ENCODE peak calls at places on chromosome 22, in four cellular contexts. One of them, this sample, is unnamed.

GRCh38 chr22:47307326-47307725 is 544.9 kb downstream of the TBC1D22A start:
- DNase-seq in neuronal stem cell: no peak
- DNase-seq in SK-N-SH: no peak
- DNase-seq in GM23248: peak; percentile 64
- DNase-seq in this sample: peak; percentile 68

GRCh38 chr22:38751422-38752346 is 4.1 kb downstream of the SUN2 start:
- DNase-seq in neuronal stem cell: no peak
- DNase-seq in GM23248: no peak
- DNase-seq in SK-N-SH: no peak
- DNase-seq in this sample: no peak

GRCh38 chr22:49772692-49773091 is 55.0 kb downstream of the BRD1 start:
- DNase-seq in GM23248: no peak
- DNase-seq in SK-N-SH: no peak
- DNase-seq in neuronal stem cell: no peak
- DNase-seq in this sample: no peak

GRCh38 chr22:46054091-46054877 is 77.3 kb upstream of the WNT7B start:
- DNase-seq in neuronal stem cell: no peak
- DNase-seq in GM23248: peak; percentile 89
- DNase-seq in SK-N-SH: peak; percentile 88
- DNase-seq in this sample: peak; percentile 85

GRCh38 chr22:46573781-46574437 is 36.5 kb upstream of the CELSR1 start:
- DNase-seq in neuronal stem cell: no peak
- DNase-seq in SK-N-SH: no peak
- DNase-seq in GM23248: no peak
- DNase-seq in this sample: no peak

GRCh38 chr22:32802291-32802826 is 854 bp downstream of the TIMP3 start:
- DNase-seq in SK-N-SH: no peak
- DNase-seq in neuronal stem cell: no peak
- DNase-seq in GM23248: peak; percentile 59
- DNase-seq in this sample: peak; percentile 16

GRCh38 chr22:49040111-49040510 is 787.6 kb downstream of the BRD1 start:
- DNase-seq in SK-N-SH: no peak
- DNase-seq in neuronal stem cell: no peak
- DNase-seq in GM23248: no peak
- DNase-seq in this sample: no peak

GRCh38 chr22:25405854-25406509 is 158.5 kb upstream of the GRK3 start:
- DNase-seq in GM23248: no peak
- DNase-seq in neuronal stem cell: no peak
- DNase-seq in SK-N-SH: no peak
- DNase-seq in this sample: no peak

GRCh38 chr22:38700271-38700788 is 413 bp downstream of the JOSD1 start:
- DNase-seq in GM23248: peak; percentile 82
- DNase-seq in SK-N-SH: peak; percentile 82
- DNase-seq in neuronal stem cell: no peak
- DNase-seq in this sample: peak; percentile 56

GRCh38 chr22:30968015-30968923 is at the start of gene MORC2:
- DNase-seq in GM23248: no peak
- DNase-seq in neuronal stem cell: peak; percentile 20
- DNase-seq in SK-N-SH: no peak
- DNase-seq in this sample: peak; percentile 55

GRCh38 chr22:31250740-31251330 is 38.7 kb downstream of the LIMK2 start:
- DNase-seq in SK-N-SH: no peak
- DNase-seq in neuronal stem cell: no peak
- DNase-seq in GM23248: peak; percentile 34
- DNase-seq in this sample: peak; percentile 19

GRCh38 chr22:43399338-43399979 is 12.4 kb upstream of the MPPED1 start:
- DNase-seq in SK-N-SH: peak; percentile 34
- DNase-seq in neuronal stem cell: no peak
- DNase-seq in GM23248: no peak
- DNase-seq in this sample: no peak

GRCh38 chr22:49995059-49995412 is 17.5 kb downstream of the IL17REL start:
- DNase-seq in GM23248: no peak
- DNase-seq in SK-N-SH: peak; percentile 13
- DNase-seq in neuronal stem cell: no peak
- DNase-seq in this sample: no peak

DNA sequence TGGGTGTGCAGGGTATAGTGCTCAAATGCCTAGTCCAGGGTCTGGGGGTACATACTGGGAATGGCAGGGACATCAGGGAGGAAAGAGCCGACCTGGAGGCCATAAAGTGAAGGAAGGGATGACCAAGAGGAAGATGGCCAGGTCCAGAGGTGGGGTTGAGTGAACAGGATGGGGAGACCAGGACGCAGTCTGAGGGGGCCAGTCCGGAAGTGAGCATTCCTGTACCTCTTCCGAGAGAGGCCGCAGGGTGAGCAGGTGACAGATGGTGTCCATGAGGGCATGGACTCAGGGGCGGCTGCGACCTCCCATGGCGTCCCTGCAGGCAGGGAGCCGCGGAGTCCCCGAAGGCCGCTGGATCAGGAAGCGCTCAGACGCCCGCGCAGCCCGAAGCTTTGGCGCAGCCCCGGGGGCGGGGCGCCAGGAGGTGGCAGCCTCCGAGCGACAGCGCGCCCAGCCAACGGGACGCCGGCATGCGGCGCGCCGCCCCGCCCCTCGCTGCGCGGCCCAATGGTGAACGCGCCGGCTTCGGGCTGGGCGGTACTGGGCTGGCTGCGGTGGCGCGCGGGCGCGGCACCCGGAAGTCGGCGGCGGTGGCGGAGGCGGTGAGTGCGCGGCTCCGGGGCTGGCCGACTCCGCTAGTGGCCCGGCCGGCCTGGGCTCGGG is at the start of gene TANGO2:
- DNase-seq in SK-N-SH: peak; percentile 99
- DNase-seq in neuronal stem cell: peak; percentile 92
- DNase-seq in GM23248: peak; percentile 97
- DNase-seq in this sample: peak; percentile 83
- H3K9ac ChIP-seq in SK-N-SH: peak within 1 kb of the TSS; percentile 79
- H3K9ac ChIP-seq in neuronal stem cell: peak within 1 kb of the TSS; percentile 93
- H3K9ac ChIP-seq in GM23248: peak within 1 kb of the TSS; percentile 97
- H3K9ac ChIP-seq in this sample: peak within 1 kb of the TSS; percentile 89

GRCh38 chr22:23243859-23244689 is 63.8 kb downstream of the BCR start:
- DNase-seq in GM23248: no peak
- DNase-seq in neuronal stem cell: no peak
- DNase-seq in SK-N-SH: no peak
- DNase-seq in this sample: no peak

GRCh38 chr22:23246982-23247766 is 66.9 kb downstream of the BCR start:
- DNase-seq in GM23248: no peak
- DNase-seq in SK-N-SH: no peak
- DNase-seq in neuronal stem cell: no peak
- DNase-seq in this sample: no peak

GRCh38 chr22:23245799-23246136 is 65.5 kb downstream of the BCR start:
- DNase-seq in GM23248: peak; percentile 59
- DNase-seq in SK-N-SH: no peak
- DNase-seq in neuronal stem cell: no peak
- DNase-seq in this sample: no peak

GRCh38 chr22:23244690-23245044 is 64.4 kb downstream of the BCR start:
- DNase-seq in SK-N-SH: no peak
- DNase-seq in neuronal stem cell: no peak
- DNase-seq in GM23248: no peak
- DNase-seq in this sample: no peak

DNA sequence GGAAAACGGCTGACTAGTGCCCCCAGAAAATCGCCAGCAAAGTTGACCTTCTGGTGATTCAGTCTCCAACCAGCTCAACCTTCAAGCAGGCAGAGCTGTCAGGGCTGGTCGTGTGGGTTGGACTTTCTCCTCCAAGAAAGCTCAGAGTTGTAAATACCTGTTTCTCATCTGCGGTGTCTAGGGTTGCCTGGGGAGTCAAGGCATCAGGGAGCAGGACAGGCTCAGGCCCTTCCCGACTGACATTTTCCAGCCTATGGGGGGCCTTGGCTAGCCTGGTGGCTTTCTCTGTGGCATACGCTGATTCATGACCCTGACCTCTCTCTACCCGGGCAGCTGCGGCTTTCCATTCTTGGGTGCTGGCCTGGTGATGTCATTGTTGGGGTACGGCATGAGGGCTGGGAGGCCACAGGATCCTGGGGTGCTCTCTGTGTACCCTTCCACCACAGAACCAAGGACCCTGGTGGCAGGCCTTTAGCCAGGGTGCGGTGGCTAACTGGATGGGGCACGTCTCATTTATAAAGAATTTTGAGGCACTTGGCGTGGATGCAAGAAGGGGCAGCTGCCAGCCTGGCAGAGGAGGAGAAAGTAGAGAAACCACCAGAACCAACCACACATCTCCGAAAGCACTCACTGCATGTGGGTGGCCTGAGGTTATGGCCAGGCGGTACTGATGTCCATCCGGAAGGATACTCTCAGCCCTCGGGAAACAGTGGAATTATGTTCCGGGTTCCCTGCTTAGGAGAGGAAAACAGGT is 64.9 kb downstream of the BCR start:
- DNase-seq in GM23248: peak; percentile 67
- DNase-seq in SK-N-SH: no peak
- DNase-seq in neuronal stem cell: no peak
- DNase-seq in this sample: peak; percentile 76
- H3K9ac ChIP-seq in GM23248: no peak overlapping the region
- H3K9ac ChIP-seq in SK-N-SH: no peak overlapping the region
- H3K9ac ChIP-seq in neuronal stem cell: no peak overlapping the region
- H3K9ac ChIP-seq in this sample: no peak overlapping the region

GRCh38 chr22:37244114-37244921 is at the start of gene RAC2:
- DNase-seq in GM23248: peak; percentile 73
- DNase-seq in neuronal stem cell: no peak
- DNase-seq in SK-N-SH: peak; percentile 57
- DNase-seq in this sample: peak; percentile 41
- H3K9ac ChIP-seq in GM23248: peak within 1 kb of the TSS; percentile 63
- H3K9ac ChIP-seq in neuronal stem cell: no peak within 1 kb of the TSS
- H3K9ac ChIP-seq in SK-N-SH: no peak within 1 kb of the TSS
- H3K9ac ChIP-seq in this sample: peak within 1 kb of the TSS; percentile 26

GRCh38 chr22:36236338-36237319 is 2.7 kb downstream of the APOL2 start:
- DNase-seq in neuronal stem cell: no peak
- DNase-seq in SK-N-SH: no peak
- DNase-seq in GM23248: no peak
- DNase-seq in this sample: no peak
- H3K9ac ChIP-seq in neuronal stem cell: no peak overlapping the region
- H3K9ac ChIP-seq in SK-N-SH: no peak overlapping the region
- H3K9ac ChIP-seq in GM23248: peak overlapping the region; percentile 92
- H3K9ac ChIP-seq in this sample: no peak overlapping the region

GRCh38 chr22:35154937-35155387 is 89.0 kb downstream of the ISX start:
- DNase-seq in neuronal stem cell: peak; percentile 56
- DNase-seq in SK-N-SH: peak; percentile 63
- DNase-seq in GM23248: peak; percentile 70
- DNase-seq in this sample: peak; percentile 36
- H3K9ac ChIP-seq in neuronal stem cell: no peak overlapping the region
- H3K9ac ChIP-seq in SK-N-SH: no peak overlapping the region
- H3K9ac ChIP-seq in GM23248: no peak overlapping the region
- H3K9ac ChIP-seq in this sample: no peak overlapping the region

DNA sequence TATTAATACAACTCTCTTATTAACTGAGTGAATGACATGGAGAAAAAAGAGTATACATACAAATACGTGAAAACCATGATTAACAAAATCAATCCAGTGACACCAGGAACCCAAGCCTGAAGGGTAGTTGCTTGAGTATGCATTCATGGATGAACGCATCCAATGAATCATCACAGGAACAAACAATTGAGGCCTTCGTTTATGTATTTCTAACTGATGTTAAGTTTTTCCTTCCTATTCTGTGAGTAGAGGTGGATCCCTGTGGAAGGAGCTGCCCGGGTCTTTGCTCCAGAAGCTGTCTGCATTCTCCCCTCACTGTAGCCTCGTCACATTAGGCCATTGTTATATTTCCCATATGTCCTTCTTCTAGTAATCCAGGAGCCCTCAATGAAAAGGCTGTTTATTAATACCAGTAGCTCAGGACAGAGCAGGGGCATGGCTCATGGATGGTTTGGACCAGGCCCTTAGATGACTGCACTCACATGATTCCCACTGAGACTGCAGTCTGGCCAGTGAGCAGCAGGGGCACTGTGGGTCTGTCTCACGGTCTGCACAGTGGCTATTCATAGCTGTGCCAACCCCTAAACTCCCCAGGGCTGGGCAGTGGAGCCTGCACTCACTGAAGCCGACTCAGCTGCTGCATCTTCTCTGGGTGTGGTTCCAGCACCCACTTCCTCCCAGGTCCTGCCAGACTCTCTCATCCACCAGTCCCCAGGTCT is 128.1 kb upstream of the TOP3B start:
- DNase-seq in SK-N-SH: peak; percentile 76
- DNase-seq in GM23248: peak; percentile 91
- DNase-seq in neuronal stem cell: peak; percentile 45
- DNase-seq in this sample: peak; percentile 76
- H3K9ac ChIP-seq in SK-N-SH: no peak overlapping the region
- H3K9ac ChIP-seq in GM23248: peak overlapping the region; percentile 67
- H3K9ac ChIP-seq in neuronal stem cell: no peak overlapping the region
- H3K9ac ChIP-seq in this sample: no peak overlapping the region

GRCh38 chr22:28952857-28953256 is 69.5 kb downstream of the ZNRF3 start:
- DNase-seq in GM23248: peak; percentile 40
- DNase-seq in SK-N-SH: no peak
- DNase-seq in neuronal stem cell: no peak
- DNase-seq in this sample: peak; percentile 44
- H3K9ac ChIP-seq in GM23248: no peak overlapping the region
- H3K9ac ChIP-seq in SK-N-SH: no peak overlapping the region
- H3K9ac ChIP-seq in neuronal stem cell: no peak overlapping the region
- H3K9ac ChIP-seq in this sample: no peak overlapping the region

This sample was measured in fibroblast of lung.